ENCODE peak calls at places on chromosomes 12 and 14, in five cellular contexts. One of them, this sample, is unnamed.

GRCh38 chr14:95700221-95700976 is 13.5 kb downstream of the TCL1A start:
- DNase-seq in lower leg skin: no peak
- DNase-seq in heart left ventricle: no peak
- DNase-seq in HepG2: no peak
- DNase-seq in NB4: no peak
- DNase-seq in this sample: no peak

GRCh38 chr14:102693006-102693755 is 84.1 kb upstream of the TRAF3 start:
- DNase-seq in lower leg skin: no peak
- DNase-seq in heart left ventricle: no peak
- DNase-seq in HepG2: peak
- DNase-seq in NB4: peak
- DNase-seq in this sample: no peak

GRCh38 chr12:53054112-53054878 is 4.4 kb downstream of the TNS2 start:
- DNase-seq in lower leg skin: peak
- DNase-seq in heart left ventricle: peak
- DNase-seq in HepG2: peak
- DNase-seq in NB4: peak
- DNase-seq in this sample: peak

GRCh38 chr12:20018406-20018805 is 349.9 kb upstream of the PDE3A start:
- DNase-seq in lower leg skin: no peak
- DNase-seq in heart left ventricle: no peak
- DNase-seq in HepG2: no peak
- DNase-seq in NB4: no peak
- DNase-seq in this sample: no peak

GRCh38 chr14:28756896-28757570 is 9.6 kb upstream of the FOXG1 start:
- DNase-seq in lower leg skin: no peak
- DNase-seq in heart left ventricle: no peak
- DNase-seq in HepG2: peak
- DNase-seq in NB4: peak
- DNase-seq in this sample: peak

GRCh38 chr12:131883521-131883900 is 10.9 kb upstream of the ULK1 start:
- DNase-seq in lower leg skin: no peak
- DNase-seq in heart left ventricle: no peak
- DNase-seq in HepG2: no peak
- DNase-seq in NB4: no peak
- DNase-seq in this sample: no peak

GRCh38 chr12:80161612-80162011 is 62.3 kb downstream of the OTOGL start:
- DNase-seq in lower leg skin: no peak
- DNase-seq in heart left ventricle: no peak
- DNase-seq in HepG2: no peak
- DNase-seq in NB4: no peak
- DNase-seq in this sample: no peak

GRCh38 chr12:20368653-20369163 is 371 bp downstream of the PDE3A start:
- DNase-seq in lower leg skin: peak
- DNase-seq in heart left ventricle: peak
- DNase-seq in HepG2: no peak
- DNase-seq in NB4: peak
- DNase-seq in this sample: peak

GRCh38 chr12:21354641-21355040 is 18.1 kb upstream of the IAPP start:
- DNase-seq in lower leg skin: no peak
- DNase-seq in heart left ventricle: no peak
- DNase-seq in HepG2: no peak
- DNase-seq in NB4: no peak
- DNase-seq in this sample: no peak

GRCh38 chr14:105709281-105710118 is 183.1 kb downstream of the TMEM121 start:
- DNase-seq in lower leg skin: peak
- DNase-seq in heart left ventricle: no peak
- DNase-seq in HepG2: no peak
- DNase-seq in NB4: no peak
- DNase-seq in this sample: no peak

GRCh38 chr12:112584266-112584722 is 165.5 kb downstream of the PTPN11 start:
- DNase-seq in lower leg skin: no peak
- DNase-seq in heart left ventricle: no peak
- DNase-seq in HepG2: peak
- DNase-seq in NB4: peak
- DNase-seq in this sample: no peak

GRCh38 chr14:42921876-42922275 is 1315.2 kb downstream of the LRFN5 start:
- DNase-seq in lower leg skin: no peak
- DNase-seq in heart left ventricle: no peak
- DNase-seq in HepG2: no peak
- DNase-seq in NB4: no peak
- DNase-seq in this sample: no peak

GRCh38 chr12:44286336-44286735 is 450.5 kb downstream of the TMEM117 start:
- DNase-seq in lower leg skin: no peak
- DNase-seq in heart left ventricle: no peak
- DNase-seq in HepG2: no peak
- DNase-seq in NB4: peak
- DNase-seq in this sample: no peak

GRCh38 chr14:105421723-105422615 is 2.3 kb downstream of the MTA1 start:
- DNase-seq in lower leg skin: peak
- DNase-seq in heart left ventricle: no peak
- DNase-seq in HepG2: no peak
- DNase-seq in NB4: peak
- DNase-seq in this sample: no peak

GRCh38 chr14:105316563-105316941 is 2.0 kb downstream of the PACS2 start:
- DNase-seq in lower leg skin: no peak
- DNase-seq in heart left ventricle: no peak
- DNase-seq in HepG2: no peak
- DNase-seq in NB4: no peak
- DNase-seq in this sample: no peak

GRCh38 chr12:103093499-103094106 is 136.1 kb downstream of the ASCL1 start:
- DNase-seq in lower leg skin: no peak
- DNase-seq in heart left ventricle: no peak
- DNase-seq in HepG2: no peak
- DNase-seq in NB4: no peak
- DNase-seq in this sample: no peak
- TF ChIP-seq POLR2A in lower leg skin: no peak
- TF ChIP-seq POLR2A in heart left ventricle: no peak
- TF ChIP-seq POLR2A in HepG2: no peak
- TF ChIP-seq POLR2A in NB4: no peak
- TF ChIP-seq POLR2A in this sample: no peak

GRCh38 chr12:9751204-9752144 is 9.2 kb downstream of the CD69 start:
- DNase-seq in lower leg skin: no peak
- DNase-seq in heart left ventricle: no peak
- DNase-seq in HepG2: peak
- DNase-seq in NB4: no peak
- DNase-seq in this sample: no peak
- TF ChIP-seq POLR2A in lower leg skin: no peak
- TF ChIP-seq POLR2A in heart left ventricle: no peak
- TF ChIP-seq POLR2A in HepG2: no peak
- TF ChIP-seq POLR2A in NB4: no peak
- TF ChIP-seq POLR2A in this sample: no peak

GRCh38 chr12:124491856-124492420 is 75.5 kb downstream of the NCOR2 start:
- DNase-seq in lower leg skin: no peak
- DNase-seq in heart left ventricle: no peak
- DNase-seq in HepG2: no peak
- DNase-seq in NB4: no peak
- DNase-seq in this sample: no peak
- TF ChIP-seq POLR2A in lower leg skin: no peak
- TF ChIP-seq POLR2A in heart left ventricle: no peak
- TF ChIP-seq POLR2A in HepG2: no peak
- TF ChIP-seq POLR2A in NB4: no peak
- TF ChIP-seq POLR2A in this sample: no peak

GRCh38 chr12:64608901-64609542 is 1.3 kb upstream of the RASSF3 start:
- DNase-seq in lower leg skin: peak
- DNase-seq in heart left ventricle: no peak
- DNase-seq in HepG2: peak
- DNase-seq in NB4: peak
- DNase-seq in this sample: peak
- TF ChIP-seq POLR2A in lower leg skin: no peak
- TF ChIP-seq POLR2A in heart left ventricle: no peak
- TF ChIP-seq POLR2A in HepG2: no peak
- TF ChIP-seq POLR2A in NB4: no peak
- TF ChIP-seq POLR2A in this sample: peak

DNA sequence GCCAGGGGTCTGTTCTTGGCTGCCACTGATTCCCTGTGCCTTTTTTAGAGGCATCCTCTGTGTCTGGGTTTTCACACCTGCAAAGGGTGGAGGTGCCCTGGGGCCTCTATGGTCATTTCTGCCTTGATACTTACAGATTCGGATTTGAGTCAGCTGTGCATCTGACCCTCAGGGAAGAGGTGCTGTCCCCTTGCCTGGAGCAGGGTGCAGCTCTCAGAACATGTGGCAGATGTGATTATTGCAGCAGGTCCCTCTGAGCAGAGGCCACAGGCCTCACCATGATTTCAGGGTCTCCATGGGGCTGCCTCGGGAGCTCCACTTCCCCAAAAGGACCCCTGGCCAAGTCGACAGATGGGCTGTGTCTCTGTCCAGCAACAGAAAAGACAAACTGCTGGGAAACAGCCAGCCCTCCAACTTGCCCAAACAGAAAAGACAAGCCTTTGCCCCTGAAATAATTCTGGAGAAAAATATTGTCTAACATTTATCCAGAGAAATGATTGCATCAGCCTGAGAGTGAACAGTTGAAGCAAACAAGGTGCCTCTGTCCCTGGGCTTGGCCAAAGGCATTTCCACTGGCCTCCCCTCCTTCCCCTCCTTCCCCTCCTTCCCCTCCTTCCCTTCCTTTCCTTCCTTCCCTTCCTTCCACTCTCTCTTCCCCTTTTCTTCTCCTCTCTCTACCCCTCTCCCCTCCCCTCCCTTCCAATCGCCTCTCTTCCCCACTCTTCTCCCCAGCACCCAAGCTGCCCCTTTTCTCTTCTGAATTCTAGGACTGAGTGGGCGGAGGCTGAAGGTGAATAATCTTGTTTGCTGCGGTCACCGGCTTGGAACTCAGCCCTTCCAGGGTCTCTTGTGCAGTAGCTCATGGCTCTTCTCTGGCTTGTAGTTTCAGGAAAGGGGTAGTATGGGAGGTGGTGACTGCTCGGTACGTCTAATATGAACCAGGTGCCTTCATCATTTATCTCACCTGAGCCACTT is 676 bp downstream of the SERPINA3 start:
- DNase-seq in lower leg skin: peak
- DNase-seq in heart left ventricle: no peak
- DNase-seq in HepG2: peak
- DNase-seq in NB4: no peak
- DNase-seq in this sample: peak
- TF ChIP-seq POLR2A in lower leg skin: no peak
- TF ChIP-seq POLR2A in heart left ventricle: no peak
- TF ChIP-seq POLR2A in HepG2: no peak
- TF ChIP-seq POLR2A in NB4: no peak
- TF ChIP-seq POLR2A in this sample: peak

GRCh38 chr12:12807970-12808702 is 5.0 kb upstream of the DDX47 start:
- DNase-seq in lower leg skin: peak
- DNase-seq in heart left ventricle: peak
- DNase-seq in HepG2: no peak
- DNase-seq in NB4: peak
- DNase-seq in this sample: peak
- TF ChIP-seq POLR2A in lower leg skin: no peak
- TF ChIP-seq POLR2A in heart left ventricle: peak
- TF ChIP-seq POLR2A in HepG2: no peak
- TF ChIP-seq POLR2A in NB4: no peak
- TF ChIP-seq POLR2A in this sample: peak

GRCh38 chr14:93970967-93971634 is 5.3 kb downstream of the ASB2 start:
- DNase-seq in lower leg skin: no peak
- DNase-seq in heart left ventricle: no peak
- DNase-seq in HepG2: no peak
- DNase-seq in NB4: peak
- DNase-seq in this sample: no peak
- TF ChIP-seq POLR2A in lower leg skin: no peak
- TF ChIP-seq POLR2A in heart left ventricle: no peak
- TF ChIP-seq POLR2A in HepG2: no peak
- TF ChIP-seq POLR2A in NB4: no peak
- TF ChIP-seq POLR2A in this sample: no peak

DNA sequence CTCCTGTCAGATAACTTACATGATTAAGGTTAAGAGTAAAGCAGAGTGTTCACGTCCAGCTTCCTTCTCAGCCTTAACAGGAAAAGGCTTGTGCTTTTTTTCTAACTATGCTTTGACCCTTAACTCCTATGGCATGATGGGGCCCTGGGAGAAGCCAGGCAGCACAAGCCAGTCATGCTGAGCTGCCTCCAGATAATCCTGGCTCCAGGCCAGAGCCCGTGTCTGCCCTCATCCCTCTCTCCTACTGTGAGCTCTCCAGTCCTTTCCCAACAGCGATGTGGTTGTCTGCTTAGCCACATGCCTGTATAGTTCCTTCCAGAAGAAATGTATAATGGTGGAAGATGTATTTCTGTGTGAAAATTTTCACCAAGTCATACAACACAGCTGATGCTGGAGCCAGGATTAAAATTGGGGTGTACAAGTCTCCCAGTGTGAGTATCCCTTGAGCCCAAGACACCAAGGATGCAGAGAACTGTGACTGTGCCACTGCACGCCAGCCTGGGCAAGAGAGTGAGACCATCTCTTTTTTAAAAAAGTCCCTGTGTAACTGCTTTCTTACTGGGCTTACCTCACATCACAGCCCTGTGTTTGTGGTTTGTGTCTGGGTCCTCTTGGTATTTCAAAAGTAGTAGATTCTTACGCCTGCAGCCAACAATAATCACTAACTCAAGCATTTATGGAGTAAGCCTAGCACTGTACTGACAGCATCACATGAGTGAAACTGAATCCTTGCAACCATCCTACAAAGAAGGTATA is 7.9 kb upstream of the ITFG2 start:
- DNase-seq in lower leg skin: no peak
- DNase-seq in heart left ventricle: peak
- DNase-seq in HepG2: no peak
- DNase-seq in NB4: no peak
- DNase-seq in this sample: peak
- TF ChIP-seq POLR2A in lower leg skin: no peak
- TF ChIP-seq POLR2A in heart left ventricle: no peak
- TF ChIP-seq POLR2A in HepG2: peak
- TF ChIP-seq POLR2A in NB4: no peak
- TF ChIP-seq POLR2A in this sample: no peak

GRCh38 chr12:31728917-31729640 is at the start of gene AMN1:
- DNase-seq in lower leg skin: peak
- DNase-seq in heart left ventricle: peak
- DNase-seq in HepG2: peak
- DNase-seq in NB4: peak
- DNase-seq in this sample: peak
- TF ChIP-seq POLR2A in lower leg skin: no peak
- TF ChIP-seq POLR2A in heart left ventricle: peak
- TF ChIP-seq POLR2A in HepG2: peak
- TF ChIP-seq POLR2A in NB4: peak
- TF ChIP-seq POLR2A in this sample: peak

This sample was measured in body of pancreas.